ENCODE peak calls at places on chromosomes 11 and 22, in four cellular contexts. One of them, this sample, is unnamed.

GRCh38 chr11:121206810-121207209 is 85.8 kb upstream of the SC5D start:
- DNase-seq in neural crest cell: no peak
- DNase-seq in cardiac fibroblast: no peak
- DNase-seq in kidney glomerular epithelial cell: no peak
- DNase-seq in this sample: no peak

GRCh38 chr22:26558246-26558895 is 31.6 kb downstream of the TPST2 start:
- DNase-seq in kidney glomerular epithelial cell: no peak
- DNase-seq in neural crest cell: no peak
- DNase-seq in cardiac fibroblast: peak; percentile 40
- DNase-seq in this sample: no peak

GRCh38 chr11:130209128-130209932 is 49.7 kb downstream of the ST14 start:
- DNase-seq in neural crest cell: no peak
- DNase-seq in cardiac fibroblast: no peak
- DNase-seq in kidney glomerular epithelial cell: no peak
- DNase-seq in this sample: no peak

GRCh38 chr22:22598144-22598543 is 39.1 kb upstream of the PRAME start:
- DNase-seq in kidney glomerular epithelial cell: no peak
- DNase-seq in neural crest cell: no peak
- DNase-seq in cardiac fibroblast: no peak
- DNase-seq in this sample: no peak

GRCh38 chr11:44574620-44575287 is 9.3 kb downstream of the CD82 start:
- DNase-seq in kidney glomerular epithelial cell: peak; percentile 91
- DNase-seq in cardiac fibroblast: peak; percentile 88
- DNase-seq in neural crest cell: no peak
- DNase-seq in this sample: no peak

GRCh38 chr22:49664371-49664881 is 163.2 kb downstream of the BRD1 start:
- DNase-seq in cardiac fibroblast: no peak
- DNase-seq in neural crest cell: no peak
- DNase-seq in kidney glomerular epithelial cell: no peak
- DNase-seq in this sample: no peak

GRCh38 chr11:37504925-37505324 is 906.9 kb upstream of the RAG2 start:
- DNase-seq in neural crest cell: no peak
- DNase-seq in kidney glomerular epithelial cell: peak; percentile 93
- DNase-seq in cardiac fibroblast: peak; percentile 61
- DNase-seq in this sample: no peak

GRCh38 chr11:64031001-64031400 is 4.7 kb upstream of the FLRT1 start:
- DNase-seq in cardiac fibroblast: no peak
- DNase-seq in neural crest cell: no peak
- DNase-seq in kidney glomerular epithelial cell: no peak
- DNase-seq in this sample: no peak

GRCh38 chr22:24040946-24041345 is 29.8 kb downstream of the CABIN1 start:
- DNase-seq in neural crest cell: no peak
- DNase-seq in kidney glomerular epithelial cell: no peak
- DNase-seq in cardiac fibroblast: no peak
- DNase-seq in this sample: no peak

GRCh38 chr11:134289167-134289566 is 13.0 kb downstream of the GLB1L3 start:
- DNase-seq in cardiac fibroblast: no peak
- DNase-seq in neural crest cell: no peak
- DNase-seq in kidney glomerular epithelial cell: no peak
- DNase-seq in this sample: no peak

GRCh38 chr11:104333977-104334376 is 170.0 kb upstream of the PDGFD start:
- DNase-seq in cardiac fibroblast: no peak
- DNase-seq in kidney glomerular epithelial cell: no peak
- DNase-seq in neural crest cell: no peak
- DNase-seq in this sample: no peak

GRCh38 chr11:34468209-34468841 is 29.6 kb downstream of the CAT start:
- DNase-seq in neural crest cell: no peak
- DNase-seq in cardiac fibroblast: peak; percentile 31
- DNase-seq in kidney glomerular epithelial cell: peak; percentile 23
- DNase-seq in this sample: no peak

GRCh38 chr11:6365659-6366058 is 24.6 kb upstream of the SMPD1 start:
- DNase-seq in kidney glomerular epithelial cell: no peak
- DNase-seq in cardiac fibroblast: no peak
- DNase-seq in neural crest cell: no peak
- DNase-seq in this sample: no peak

GRCh38 chr11:61529537-61530225 is 21.1 kb downstream of the LRRC10B start:
- DNase-seq in neural crest cell: no peak
- DNase-seq in kidney glomerular epithelial cell: no peak
- DNase-seq in cardiac fibroblast: no peak
- DNase-seq in this sample: no peak

GRCh38 chr11:34679681-34680080 is 58.8 kb downstream of the EHF start:
- DNase-seq in cardiac fibroblast: no peak
- DNase-seq in neural crest cell: no peak
- DNase-seq in kidney glomerular epithelial cell: no peak
- DNase-seq in this sample: no peak

GRCh38 chr22:38345782-38346181 is 28.5 kb upstream of the CSNK1E start:
- DNase-seq in cardiac fibroblast: no peak
- DNase-seq in neural crest cell: no peak
- DNase-seq in kidney glomerular epithelial cell: no peak
- DNase-seq in this sample: no peak

GRCh38 chr22:19292262-19293230 is 1.0 kb upstream of the CLTCL1 start:
- DNase-seq in neural crest cell: no peak
- DNase-seq in kidney glomerular epithelial cell: peak; percentile 52
- DNase-seq in cardiac fibroblast: peak; percentile 27
- DNase-seq in this sample: no peak

GRCh38 chr11:94781822-94782221 is 13.7 kb downstream of the AMOTL1 start:
- DNase-seq in cardiac fibroblast: peak; percentile 46
- DNase-seq in kidney glomerular epithelial cell: no peak
- DNase-seq in neural crest cell: no peak
- DNase-seq in this sample: no peak

GRCh38 chr11:38593649-38594048 is 1995.6 kb upstream of the RAG2 start:
- DNase-seq in cardiac fibroblast: peak; percentile 1
- DNase-seq in kidney glomerular epithelial cell: no peak
- DNase-seq in neural crest cell: no peak
- DNase-seq in this sample: no peak

GRCh38 chr11:6705905-6706535 is 22.9 kb upstream of the MRPL17 start:
- DNase-seq in neural crest cell: peak; percentile 55
- DNase-seq in cardiac fibroblast: peak; percentile 79
- DNase-seq in kidney glomerular epithelial cell: peak; percentile 19
- DNase-seq in this sample: no peak

GRCh38 chr22:37244114-37244921 is at the start of gene RAC2:
- DNase-seq in neural crest cell: no peak
- DNase-seq in cardiac fibroblast: peak; percentile 82
- DNase-seq in kidney glomerular epithelial cell: peak; percentile 34
- DNase-seq in this sample: peak; percentile 88

GRCh38 chr11:71298761-71299181 is 46.4 kb upstream of the SHANK2 start:
- DNase-seq in neural crest cell: no peak
- DNase-seq in kidney glomerular epithelial cell: no peak
- DNase-seq in cardiac fibroblast: no peak
- DNase-seq in this sample: no peak

GRCh38 chr22:19962909-19963806 is 21.5 kb upstream of the TXNRD2 start:
- DNase-seq in neural crest cell: no peak
- DNase-seq in cardiac fibroblast: no peak
- DNase-seq in kidney glomerular epithelial cell: peak; percentile 2
- DNase-seq in this sample: no peak

GRCh38 chr11:14420223-14420622 is 61.2 kb upstream of the RRAS2 start:
- DNase-seq in cardiac fibroblast: no peak
- DNase-seq in neural crest cell: no peak
- DNase-seq in kidney glomerular epithelial cell: no peak
- DNase-seq in this sample: no peak

GRCh38 chr11:1561266-1561665 is 10.8 kb downstream of the DUSP8 start:
- DNase-seq in neural crest cell: no peak
- DNase-seq in kidney glomerular epithelial cell: no peak
- DNase-seq in cardiac fibroblast: no peak
- DNase-seq in this sample: no peak

GRCh38 chr11:10022764-10023163 is 271.3 kb downstream of the SBF2 start:
- DNase-seq in neural crest cell: no peak
- DNase-seq in kidney glomerular epithelial cell: no peak
- DNase-seq in cardiac fibroblast: no peak
- DNase-seq in this sample: no peak

GRCh38 chr11:6268811-6269210 is 9.2 kb downstream of the CCKBR start:
- DNase-seq in kidney glomerular epithelial cell: no peak
- DNase-seq in neural crest cell: no peak
- DNase-seq in cardiac fibroblast: no peak
- DNase-seq in this sample: no peak

GRCh38 chr22:26573026-26573662 is 16.8 kb downstream of the TPST2 start:
- DNase-seq in neural crest cell: no peak
- DNase-seq in cardiac fibroblast: peak; percentile 62
- DNase-seq in kidney glomerular epithelial cell: no peak
- DNase-seq in this sample: peak; percentile 23

This sample was measured in stimulated activated CD8-positive, alpha-beta memory T cell treated with anti-CD3 and anti-CD28 coated beads, Interleukin-7, amount 100 ng/mL, for 4 hours.